ENCODE peak calls at places on chromosomes 5 and 9, in nine cellular contexts. C, A, E, H, U, G, K, T and W are unnamed samples.

GRCh38 chr9:99911600-99911999 is 5.1 kb downstream of the STX17 start:
- DNase-seq in C (no peak), A (no peak), E (no peak), H (no peak), U (no peak), G (no peak), K (no peak), T (no peak), W (no peak)

GRCh38 chr5:157347301-157348048 is 81.6 kb downstream of the CYFIP2 start:
- DNase-seq in C (no peak), A (no peak), E (no peak), H (no peak), U (no peak), G (no peak), K (no peak), T (no peak), W (no peak)

GRCh38 chr5:54148062-54148461 is 162.3 kb downstream of the ARL15 start:
- DNase-seq in C (no peak), A (no peak), E (no peak), H (no peak), U (no peak), G (no peak), K (no peak), T (no peak), W (no peak)

GRCh38 chr9:3857673-3858072 is 331.9 kb upstream of the RFX3 start:
- DNase-seq in C (no peak), A (no peak), E (no peak), H (no peak), U (no peak), G (no peak), K (no peak), T (no peak), W (no peak)

GRCh38 chr9:110199643-110200042 is 8.3 kb downstream of the C9orf152 start:
- DNase-seq in C (no peak), A (peak; percentile 68), E (no peak), H (no peak), U (no peak), G (no peak), K (no peak), T (no peak), W (no peak)

GRCh38 chr5:158565017-158565789 is 534.5 kb downstream of the EBF1 start:
- DNase-seq in C (no peak), A (no peak), E (no peak), H (no peak), U (no peak), G (no peak), K (no peak), T (no peak), W (no peak)

GRCh38 chr5:4254736-4255135 is 659.1 kb downstream of the IRX1 start:
- DNase-seq in C (no peak), A (no peak), E (no peak), H (no peak), U (no peak), G (no peak), K (no peak), T (no peak), W (no peak)

GRCh38 chr5:59698774-59699173 is 194.8 kb downstream of the PDE4D start:
- DNase-seq in C (no peak), A (no peak), E (no peak), H (no peak), U (no peak), G (no peak), K (no peak), T (no peak), W (no peak)

GRCh38 chr5:158513490-158514301 is 586.0 kb downstream of the EBF1 start:
- DNase-seq in C (no peak), A (no peak), E (no peak), H (no peak), U (no peak), G (no peak), K (no peak), T (no peak), W (no peak)

GRCh38 chr9:32881948-32882347 is 98.6 kb downstream of the TMEM215 start:
- DNase-seq in C (no peak), A (no peak), E (no peak), H (no peak), U (no peak), G (no peak), K (no peak), T (no peak), W (no peak)

GRCh38 chr9:126412945-126413344 is 86.3 kb downstream of the MVB12B start:
- DNase-seq in C (no peak), A (no peak), E (no peak), H (no peak), U (no peak), G (no peak), K (no peak), T (no peak), W (no peak)

GRCh38 chr5:159906957-159907356 is 9.3 kb upstream of the ADRA1B start:
- DNase-seq in C (no peak), A (no peak), E (peak; percentile 75), H (no peak), U (peak; percentile 97), G (no peak), K (no peak), T (no peak), W (no peak)

GRCh38 chr9:93467462-93467861 is 14.1 kb upstream of the FAM120AOS start:
- DNase-seq in C (no peak), A (peak; percentile 32), E (no peak), H (no peak), U (peak; percentile 81), G (no peak), K (no peak), T (no peak), W (no peak)

GRCh38 chr5:137126829-137127228 is 372.3 kb downstream of the SPOCK1 start:
- DNase-seq in C (no peak), A (no peak), E (no peak), H (no peak), U (no peak), G (no peak), K (no peak), T (no peak), W (no peak)